ENCODE peak calls at places on chromosomes 12 and 14, in ten cellular contexts. One of them, this sample, is unnamed.
A peak's percentile ranks its signal among the peaks of the same experiment; 100 is the strongest.

GRCh38 chr12:34046570-34046969 is 24.3 kb downstream of the ALG10 start:
- DNase-seq in neural progenitor cell: no peak
- DNase-seq in progenitor cell of endocrine pancreas: no peak
- DNase-seq in left colon: no peak
- DNase-seq in cardiac muscle cell: no peak
- DNase-seq in HT-29: no peak
- DNase-seq in retinal pigment epithelial cell: no peak
- DNase-seq in H9: no peak
- DNase-seq in iPS-NIHi11: no peak
- DNase-seq in heart left ventricle: no peak
- DNase-seq in this sample: no peak

GRCh38 chr14:59482120-59482434 is 2.1 kb downstream of the L3HYPDH start:
- DNase-seq in heart left ventricle: no peak
- DNase-seq in cardiac muscle cell: no peak
- DNase-seq in progenitor cell of endocrine pancreas: no peak
- DNase-seq in left colon: no peak
- DNase-seq in H9: no peak
- DNase-seq in neural progenitor cell: no peak
- DNase-seq in HT-29: no peak
- DNase-seq in iPS-NIHi11: no peak
- DNase-seq in retinal pigment epithelial cell: no peak
- DNase-seq in this sample: no peak

GRCh38 chr12:115322275-115322674 is 638.3 kb upstream of the TBX3 start:
- DNase-seq in neural progenitor cell: no peak
- DNase-seq in H9: no peak
- DNase-seq in retinal pigment epithelial cell: no peak
- DNase-seq in heart left ventricle: no peak
- DNase-seq in cardiac muscle cell: peak; percentile 31
- DNase-seq in iPS-NIHi11: no peak
- DNase-seq in progenitor cell of endocrine pancreas: no peak
- DNase-seq in left colon: no peak
- DNase-seq in HT-29: no peak
- DNase-seq in this sample: no peak

GRCh38 chr12:125435871-125436270 is 370.6 kb downstream of the AACS start:
- DNase-seq in retinal pigment epithelial cell: no peak
- DNase-seq in H9: peak; percentile 24
- DNase-seq in heart left ventricle: no peak
- DNase-seq in neural progenitor cell: no peak
- DNase-seq in HT-29: no peak
- DNase-seq in left colon: no peak
- DNase-seq in progenitor cell of endocrine pancreas: no peak
- DNase-seq in cardiac muscle cell: no peak
- DNase-seq in iPS-NIHi11: no peak
- DNase-seq in this sample: no peak

GRCh38 chr12:42638011-42638410 is 48.5 kb upstream of the PRICKLE1 start:
- DNase-seq in HT-29: no peak
- DNase-seq in neural progenitor cell: no peak
- DNase-seq in left colon: no peak
- DNase-seq in retinal pigment epithelial cell: no peak
- DNase-seq in iPS-NIHi11: no peak
- DNase-seq in progenitor cell of endocrine pancreas: no peak
- DNase-seq in heart left ventricle: no peak
- DNase-seq in cardiac muscle cell: no peak
- DNase-seq in H9: no peak
- DNase-seq in this sample: no peak

GRCh38 chr12:108950991-108951739 is 69.7 kb downstream of the SVOP start:
- DNase-seq in retinal pigment epithelial cell: peak; percentile 61
- DNase-seq in heart left ventricle: peak; percentile 68
- DNase-seq in left colon: peak; percentile 51
- DNase-seq in H9: peak; percentile 84
- DNase-seq in neural progenitor cell: peak; percentile 84
- DNase-seq in cardiac muscle cell: peak; percentile 71
- DNase-seq in iPS-NIHi11: peak; percentile 71
- DNase-seq in HT-29: peak; percentile 85
- DNase-seq in progenitor cell of endocrine pancreas: peak; percentile 49
- DNase-seq in this sample: peak; percentile 74

GRCh38 chr12:76633415-76633814 is 73.8 kb upstream of the OSBPL8 start:
- DNase-seq in H9: no peak
- DNase-seq in left colon: no peak
- DNase-seq in progenitor cell of endocrine pancreas: no peak
- DNase-seq in retinal pigment epithelial cell: no peak
- DNase-seq in cardiac muscle cell: no peak
- DNase-seq in iPS-NIHi11: no peak
- DNase-seq in HT-29: no peak
- DNase-seq in neural progenitor cell: no peak
- DNase-seq in heart left ventricle: no peak
- DNase-seq in this sample: no peak

GRCh38 chr12:97575792-97576191 is 113.2 kb downstream of the RMST start:
- DNase-seq in H9: no peak
- DNase-seq in left colon: no peak
- DNase-seq in heart left ventricle: no peak
- DNase-seq in HT-29: peak; percentile 28
- DNase-seq in retinal pigment epithelial cell: peak; percentile 56
- DNase-seq in iPS-NIHi11: no peak
- DNase-seq in cardiac muscle cell: no peak
- DNase-seq in progenitor cell of endocrine pancreas: no peak
- DNase-seq in neural progenitor cell: no peak
- DNase-seq in this sample: no peak

GRCh38 chr14:55212611-55213010 is 21.2 kb upstream of the DLGAP5 start:
- DNase-seq in progenitor cell of endocrine pancreas: no peak
- DNase-seq in left colon: no peak
- DNase-seq in HT-29: no peak
- DNase-seq in H9: peak; percentile 33
- DNase-seq in cardiac muscle cell: no peak
- DNase-seq in retinal pigment epithelial cell: no peak
- DNase-seq in heart left ventricle: no peak
- DNase-seq in iPS-NIHi11: no peak
- DNase-seq in neural progenitor cell: no peak
- DNase-seq in this sample: no peak

GRCh38 chr12:26810330-26810729 is 22.7 kb downstream of the ITPR2 start:
- DNase-seq in iPS-NIHi11: peak; percentile 34
- DNase-seq in left colon: no peak
- DNase-seq in retinal pigment epithelial cell: no peak
- DNase-seq in HT-29: no peak
- DNase-seq in heart left ventricle: peak; percentile 65
- DNase-seq in neural progenitor cell: peak; percentile 29
- DNase-seq in cardiac muscle cell: peak; percentile 88
- DNase-seq in progenitor cell of endocrine pancreas: no peak
- DNase-seq in H9: peak; percentile 53
- DNase-seq in this sample: peak; percentile 22

GRCh38 chr12:48961331-48961730 is 4.0 kb upstream of the ARF3 start:
- DNase-seq in cardiac muscle cell: no peak
- DNase-seq in progenitor cell of endocrine pancreas: no peak
- DNase-seq in left colon: no peak
- DNase-seq in neural progenitor cell: no peak
- DNase-seq in retinal pigment epithelial cell: no peak
- DNase-seq in HT-29: no peak
- DNase-seq in iPS-NIHi11: no peak
- DNase-seq in heart left ventricle: no peak
- DNase-seq in H9: no peak
- DNase-seq in this sample: no peak

GRCh38 chr14:32203928-32204357 is 874 bp upstream of the RNU6-8 start:
- DNase-seq in heart left ventricle: peak; percentile 39
- DNase-seq in progenitor cell of endocrine pancreas: no peak
- DNase-seq in HT-29: peak; percentile 34
- DNase-seq in H9: peak; percentile 27
- DNase-seq in left colon: peak; percentile 28
- DNase-seq in iPS-NIHi11: no peak
- DNase-seq in neural progenitor cell: peak; percentile 28
- DNase-seq in cardiac muscle cell: peak; percentile 6
- DNase-seq in retinal pigment epithelial cell: no peak
- DNase-seq in this sample: no peak

GRCh38 chr14:43877351-43877900 is 629.7 kb downstream of the FSCB start:
- DNase-seq in cardiac muscle cell: no peak
- DNase-seq in neural progenitor cell: no peak
- DNase-seq in retinal pigment epithelial cell: peak; percentile 16
- DNase-seq in H9: no peak
- DNase-seq in iPS-NIHi11: no peak
- DNase-seq in HT-29: no peak
- DNase-seq in heart left ventricle: no peak
- DNase-seq in left colon: no peak
- DNase-seq in progenitor cell of endocrine pancreas: no peak
- DNase-seq in this sample: no peak

GRCh38 chr12:47709277-47710048 is 3.6 kb upstream of the RPAP3 start:
- DNase-seq in neural progenitor cell: no peak
- DNase-seq in HT-29: no peak
- DNase-seq in retinal pigment epithelial cell: no peak
- DNase-seq in progenitor cell of endocrine pancreas: no peak
- DNase-seq in iPS-NIHi11: no peak
- DNase-seq in left colon: no peak
- DNase-seq in heart left ventricle: no peak
- DNase-seq in H9: no peak
- DNase-seq in cardiac muscle cell: no peak
- DNase-seq in this sample: no peak

GRCh38 chr12:74129702-74130101 is 407.9 kb upstream of the ATXN7L3B start:
- DNase-seq in neural progenitor cell: no peak
- DNase-seq in H9: no peak
- DNase-seq in HT-29: no peak
- DNase-seq in left colon: no peak
- DNase-seq in progenitor cell of endocrine pancreas: no peak
- DNase-seq in retinal pigment epithelial cell: no peak
- DNase-seq in iPS-NIHi11: no peak
- DNase-seq in cardiac muscle cell: no peak
- DNase-seq in heart left ventricle: no peak
- DNase-seq in this sample: no peak

GRCh38 chr14:24430143-24430681 is 458 bp downstream of the KHNYN start:
- DNase-seq in cardiac muscle cell: peak; percentile 91
- DNase-seq in progenitor cell of endocrine pancreas: peak; percentile 63
- DNase-seq in heart left ventricle: peak; percentile 93
- DNase-seq in iPS-NIHi11: peak; percentile 93
- DNase-seq in retinal pigment epithelial cell: no peak
- DNase-seq in HT-29: peak; percentile 38
- DNase-seq in neural progenitor cell: peak; percentile 76
- DNase-seq in left colon: peak; percentile 82
- DNase-seq in H9: peak; percentile 79
- DNase-seq in this sample: peak; percentile 70

GRCh38 chr12:10331642-10332239 is 24.1 kb downstream of the KLRD1 start:
- DNase-seq in progenitor cell of endocrine pancreas: no peak
- DNase-seq in H9: no peak
- DNase-seq in retinal pigment epithelial cell: no peak
- DNase-seq in iPS-NIHi11: peak; percentile 58
- DNase-seq in cardiac muscle cell: peak; percentile 76
- DNase-seq in heart left ventricle: no peak
- DNase-seq in left colon: no peak
- DNase-seq in neural progenitor cell: peak; percentile 72
- DNase-seq in HT-29: peak; percentile 74
- DNase-seq in this sample: no peak

GRCh38 chr14:84024231-84024630 is 1505.7 kb upstream of the FLRT2 start:
- DNase-seq in cardiac muscle cell: peak; percentile 54
- DNase-seq in neural progenitor cell: no peak
- DNase-seq in retinal pigment epithelial cell: no peak
- DNase-seq in left colon: no peak
- DNase-seq in heart left ventricle: no peak
- DNase-seq in HT-29: no peak
- DNase-seq in H9: no peak
- DNase-seq in progenitor cell of endocrine pancreas: no peak
- DNase-seq in iPS-NIHi11: no peak
- DNase-seq in this sample: no peak

GRCh38 chr12:97026901-97027300 is 119.8 kb downstream of the NEDD1 start:
- DNase-seq in retinal pigment epithelial cell: no peak
- DNase-seq in left colon: no peak
- DNase-seq in neural progenitor cell: no peak
- DNase-seq in H9: no peak
- DNase-seq in heart left ventricle: no peak
- DNase-seq in cardiac muscle cell: no peak
- DNase-seq in progenitor cell of endocrine pancreas: no peak
- DNase-seq in iPS-NIHi11: no peak
- DNase-seq in HT-29: no peak
- DNase-seq in this sample: no peak

GRCh38 chr12:13211859-13212664 is 15.5 kb downstream of the EMP1 start:
- DNase-seq in neural progenitor cell: peak; percentile 83
- DNase-seq in left colon: no peak
- DNase-seq in heart left ventricle: peak; percentile 38
- DNase-seq in retinal pigment epithelial cell: no peak
- DNase-seq in cardiac muscle cell: peak; percentile 84
- DNase-seq in progenitor cell of endocrine pancreas: peak; percentile 61
- DNase-seq in H9: peak; percentile 71
- DNase-seq in HT-29: peak; percentile 90
- DNase-seq in iPS-NIHi11: peak; percentile 71
- DNase-seq in this sample: peak; percentile 68

GRCh38 chr12:110744176-110744575 is 1.5 kb upstream of the PPP1CC start:
- DNase-seq in retinal pigment epithelial cell: no peak
- DNase-seq in HT-29: no peak
- DNase-seq in H9: no peak
- DNase-seq in progenitor cell of endocrine pancreas: no peak
- DNase-seq in cardiac muscle cell: peak; percentile 53
- DNase-seq in heart left ventricle: peak; percentile 36
- DNase-seq in left colon: no peak
- DNase-seq in neural progenitor cell: peak; percentile 13
- DNase-seq in iPS-NIHi11: no peak
- DNase-seq in this sample: no peak

GRCh38 chr12:95608252-95609033 is 57.2 kb upstream of the USP44 start:
- DNase-seq in cardiac muscle cell: peak; percentile 66
- DNase-seq in HT-29: peak; percentile 59
- DNase-seq in retinal pigment epithelial cell: peak; percentile 57
- DNase-seq in iPS-NIHi11: no peak
- DNase-seq in progenitor cell of endocrine pancreas: no peak
- DNase-seq in heart left ventricle: peak; percentile 78
- DNase-seq in H9: peak; percentile 78
- DNase-seq in neural progenitor cell: no peak
- DNase-seq in left colon: no peak
- DNase-seq in this sample: peak; percentile 38

GRCh38 chr12:51533799-51534198 is 57.2 kb upstream of the SCN8A start:
- DNase-seq in H9: peak; percentile 23
- DNase-seq in cardiac muscle cell: peak; percentile 44
- DNase-seq in heart left ventricle: no peak
- DNase-seq in retinal pigment epithelial cell: no peak
- DNase-seq in HT-29: peak; percentile 16
- DNase-seq in left colon: no peak
- DNase-seq in neural progenitor cell: no peak
- DNase-seq in progenitor cell of endocrine pancreas: no peak
- DNase-seq in iPS-NIHi11: no peak
- DNase-seq in this sample: no peak

GRCh38 chr14:61147898-61148549 is 133.1 kb downstream of the TMEM30B start:
- DNase-seq in retinal pigment epithelial cell: peak; percentile 100
- DNase-seq in heart left ventricle: peak; percentile 45
- DNase-seq in progenitor cell of endocrine pancreas: no peak
- DNase-seq in cardiac muscle cell: peak; percentile 94
- DNase-seq in HT-29: no peak
- DNase-seq in neural progenitor cell: peak; percentile 28
- DNase-seq in H9: no peak
- DNase-seq in iPS-NIHi11: no peak
- DNase-seq in left colon: no peak
- DNase-seq in this sample: no peak

GRCh38 chr12:43621262-43621661 is 69.3 kb upstream of the ADAMTS20 start:
- DNase-seq in HT-29: no peak
- DNase-seq in neural progenitor cell: no peak
- DNase-seq in progenitor cell of endocrine pancreas: no peak
- DNase-seq in cardiac muscle cell: no peak
- DNase-seq in left colon: no peak
- DNase-seq in heart left ventricle: no peak
- DNase-seq in H9: no peak
- DNase-seq in retinal pigment epithelial cell: no peak
- DNase-seq in iPS-NIHi11: no peak
- DNase-seq in this sample: no peak

GRCh38 chr14:78254911-78255431 is 84.8 kb downstream of the NRXN3 start:
- DNase-seq in iPS-NIHi11: no peak
- DNase-seq in retinal pigment epithelial cell: no peak
- DNase-seq in cardiac muscle cell: peak; percentile 8
- DNase-seq in progenitor cell of endocrine pancreas: no peak
- DNase-seq in neural progenitor cell: no peak
- DNase-seq in H9: no peak
- DNase-seq in heart left ventricle: no peak
- DNase-seq in HT-29: no peak
- DNase-seq in left colon: no peak
- DNase-seq in this sample: no peak

GRCh38 chr12:65670775-65671174 is 153.5 kb upstream of the HMGA2 start:
- DNase-seq in retinal pigment epithelial cell: no peak
- DNase-seq in iPS-NIHi11: no peak
- DNase-seq in HT-29: no peak
- DNase-seq in cardiac muscle cell: no peak
- DNase-seq in left colon: no peak
- DNase-seq in neural progenitor cell: no peak
- DNase-seq in heart left ventricle: no peak
- DNase-seq in H9: no peak
- DNase-seq in progenitor cell of endocrine pancreas: no peak
- DNase-seq in this sample: no peak

GRCh38 chr12:79381246-79382208 is 309.2 kb downstream of the PAWR start:
- DNase-seq in progenitor cell of endocrine pancreas: no peak
- DNase-seq in left colon: no peak
- DNase-seq in retinal pigment epithelial cell: no peak
- DNase-seq in neural progenitor cell: no peak
- DNase-seq in HT-29: no peak
- DNase-seq in heart left ventricle: no peak
- DNase-seq in iPS-NIHi11: no peak
- DNase-seq in cardiac muscle cell: no peak
- DNase-seq in H9: no peak
- DNase-seq in this sample: no peak